ENCODE peak calls at places on chromosome 11, in five cellular contexts. I, F, V, K and R are unnamed samples.

GRCh38 chr11:103484545-103484944 is 375.3 kb downstream of the DYNC2H1 start:
- DNase-seq in I (no peak), F (no peak), V (no peak), K (no peak), R (no peak)

GRCh38 chr11:65353376-65353775 is 1.2 kb upstream of the TIGD3 start:
- DNase-seq in I (no peak), F (no peak), V (no peak), K (no peak), R (no peak)

GRCh38 chr11:82907376-82907775 is 5.8 kb downstream of the DDIAS start:
- DNase-seq in I (no peak), F (no peak), V (no peak), K (no peak), R (no peak)

GRCh38 chr11:110507328-110507727 is 77.6 kb downstream of the FDX1 start:
- DNase-seq in I (no peak), F (no peak), V (no peak), K (no peak), R (no peak)

GRCh38 chr11:126113515-126113957 is 50.9 kb upstream of the CDON start:
- DNase-seq in I (peak), F (peak), V (peak), K (peak), R (peak)

GRCh38 chr11:133955945-133956421 is 785 bp downstream of the IGSF9B start:
- DNase-seq in I (no peak), F (no peak), V (no peak), K (no peak), R (no peak)

GRCh38 chr11:2752204-2752772 is 52.5 kb upstream of the KCNQ1OT1 start:
- DNase-seq in I (peak), F (no peak), V (peak), K (no peak), R (no peak)

GRCh38 chr11:132114185-132114584 is 743.8 kb downstream of the NTM start:
- DNase-seq in I (no peak), F (no peak), V (no peak), K (no peak), R (peak)

GRCh38 chr11:20367313-20367948 is 3.9 kb downstream of the HTATIP2 start:
- DNase-seq in I (peak), F (peak), V (no peak), K (no peak), R (no peak)

GRCh38 chr11:117443269-117444186 is 115.9 kb downstream of the CEP164 start:
- DNase-seq in I (peak), F (no peak), V (peak), K (no peak), R (peak)

GRCh38 chr11:112085822-112086421 is 634 bp downstream of the TIMM8B start:
- DNase-seq in I (peak), F (no peak), V (no peak), K (no peak), R (no peak)

GRCh38 chr11:67261635-67261941 is 4.7 kb upstream of the GRK2 start:
- DNase-seq in I (no peak), F (no peak), V (no peak), K (no peak), R (no peak)
- H3K4me3 ChIP-seq in I (peak), F (peak), V (peak), K (peak), R (peak)

GRCh38 chr11:4865855-4866254 is 15.8 kb upstream of the OR51T1 start:
- DNase-seq in I (no peak), F (no peak), V (no peak), K (no peak), R (no peak)

GRCh38 chr11:4862447-4863236 is 13.6 kb upstream of the OR51S1 start:
- DNase-seq in I (no peak), F (no peak), V (no peak), K (no peak), R (no peak)

GRCh38 chr11:4863893-4864292 is 14.9 kb upstream of the OR51S1 start:
- DNase-seq in I (peak), F (no peak), V (no peak), K (no peak), R (no peak)
- H3K4me3 ChIP-seq in I (no peak), F (no peak), V (no peak), K (no peak), R (no peak)

DNA sequence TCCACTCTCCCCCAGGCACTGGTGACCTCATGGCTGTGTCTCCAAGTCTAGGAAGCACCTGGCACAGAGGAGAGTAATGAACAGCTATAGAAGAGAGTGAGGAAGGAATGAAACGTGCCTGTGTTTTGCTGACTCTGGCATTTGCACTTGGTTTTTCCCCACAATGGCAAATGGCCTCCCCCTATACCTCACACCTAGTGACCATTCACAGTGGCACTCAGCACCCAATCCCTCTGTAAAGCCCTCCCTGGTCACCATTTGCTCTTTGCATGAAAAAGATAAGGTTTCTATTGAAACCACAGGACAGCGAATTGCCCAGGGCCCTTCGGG is 236.9 kb downstream of the GRIK4 start:
- DNase-seq in I (no peak), F (no peak), V (no peak), K (no peak), R (no peak)
- H3K4me3 ChIP-seq in I (no peak), F (no peak), V (no peak), K (no peak), R (no peak)

DNA sequence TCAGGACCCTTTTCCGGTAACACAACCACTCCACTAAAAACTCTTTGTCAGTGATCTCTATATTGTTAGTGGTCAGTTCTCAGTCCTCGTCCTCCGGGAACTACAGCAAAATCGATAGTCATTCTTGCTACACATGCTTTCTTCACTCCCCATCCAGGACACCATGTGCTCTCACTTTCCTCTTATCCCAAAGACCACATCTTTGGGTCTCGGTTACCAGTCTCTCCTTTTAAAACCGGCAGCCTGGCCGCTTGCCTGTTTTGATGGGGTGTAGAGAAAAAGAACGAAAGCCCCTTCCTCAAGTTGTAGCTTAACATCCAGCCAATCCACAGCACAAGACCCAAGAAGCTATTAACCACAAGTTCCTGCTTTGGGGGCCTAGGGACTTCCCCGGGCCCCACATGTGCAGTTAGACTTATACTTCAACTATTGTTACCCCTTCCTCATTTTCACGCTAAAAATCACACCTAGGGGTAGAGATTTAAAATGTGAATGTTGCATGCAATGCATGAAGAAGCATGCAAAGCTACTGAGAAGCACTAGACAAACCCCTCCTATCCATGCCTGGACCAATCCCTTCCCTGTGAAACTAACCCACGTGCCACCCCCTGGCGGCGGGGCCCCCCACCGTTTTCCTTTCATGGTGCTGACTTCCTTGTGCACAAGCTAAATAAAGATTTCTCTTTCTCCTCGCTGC is 1.5 kb upstream of the TOLLIP start:
- DNase-seq in I (no peak), F (no peak), V (no peak), K (no peak), R (no peak)
- H3K4me3 ChIP-seq in I (no peak), F (peak), V (peak), K (peak), R (no peak)

GRCh38 chr11:61820174-61820573 is 3.4 kb upstream of the FADS1 start:
- DNase-seq in I (no peak), F (no peak), V (no peak), K (no peak), R (no peak)
- H3K4me3 ChIP-seq in I (no peak), F (no peak), V (no peak), K (no peak), R (no peak)

GRCh38 chr11:45544826-45545225 is 120.6 kb downstream of the CHST1 start:
- DNase-seq in I (no peak), F (no peak), V (no peak), K (no peak), R (no peak)
- H3K4me3 ChIP-seq in I (no peak), F (no peak), V (no peak), K (no peak), R (no peak)